ENCODE peak calls at places on chromosome 15, in five cellular contexts. S is caudate nucleus, G is small intestine, K is tibial artery, D is stomach. V is an unnamed sample.

GRCh38 chr15:39180494-39180930 is 400.4 kb upstream of the THBS1 start:
- DNase-seq in S (no peak), G (no peak), K (no peak), D (no peak), V (no peak)

GRCh38 chr15:51726302-51727073 is 11.0 kb downstream of the LYSMD2 start:
- DNase-seq in S (no peak), G (peak; percentile 33), K (peak; percentile 60), D (no peak), V (peak; percentile 99)

GRCh38 chr15:95202569-95203349 is 971.4 kb downstream of the MCTP2 start:
- DNase-seq in S (no peak), G (no peak), K (no peak), D (no peak), V (no peak)

GRCh38 chr15:70344666-70345065 is 246.9 kb upstream of the TLE3 start:
- DNase-seq in S (no peak), G (no peak), K (no peak), D (peak; percentile 68), V (no peak)

GRCh38 chr15:47505712-47506542 is 211.4 kb upstream of the SEMA6D start:
- DNase-seq in S (peak; percentile 30), G (no peak), K (no peak), D (no peak), V (no peak)

GRCh38 chr15:31257286-31257685 is 69.3 kb upstream of the KLF13 start:
- DNase-seq in S (no peak), G (no peak), K (no peak), D (no peak), V (peak; percentile 88)

GRCh38 chr15:67024322-67024997 is 40.9 kb upstream of the SMAD3 start:
- DNase-seq in S (peak; percentile 73), G (peak; percentile 85), K (peak; percentile 89), D (peak; percentile 76), V (peak; percentile 59)

GRCh38 chr15:100902436-100903190 is 16.5 kb upstream of the LRRK1 start:
- DNase-seq in S (no peak), G (peak; percentile 45), K (peak; percentile 69), D (peak; percentile 77), V (no peak)

GRCh38 chr15:94535298-94536048 is 304.1 kb downstream of the MCTP2 start:
- DNase-seq in S (no peak), G (no peak), K (no peak), D (no peak), V (peak; percentile 68)

GRCh38 chr15:69954726-69955125 is 143.0 kb downstream of the TLE3 start:
- DNase-seq in S (no peak), G (no peak), K (no peak), D (no peak), V (no peak)

GRCh38 chr15:98800437-98801233 is 152.3 kb downstream of the IGF1R start:
- DNase-seq in S (peak; percentile 70), G (peak; percentile 75), K (peak; percentile 58), D (peak; percentile 48), V (peak; percentile 95)

GRCh38 chr15:70120954-70121655 is 23.4 kb upstream of the TLE3 start:
- DNase-seq in S (no peak), G (no peak), K (no peak), D (no peak), V (no peak)

GRCh38 chr15:44195151-44195740 is at the start of gene FRMD5:
- DNase-seq in S (peak; percentile 97), G (peak; percentile 94), K (peak; percentile 71), D (peak; percentile 91), V (peak; percentile 97)

GRCh38 chr15:75042730-75043508 is 19.5 kb downstream of the PPCDC start:
- DNase-seq in S (peak; percentile 54), G (peak; percentile 96), K (peak; percentile 76), D (peak; percentile 86), V (peak; percentile 63)

GRCh38 chr15:96340611-96341464 is 10.3 kb downstream of the NR2F2 start:
- DNase-seq in S (peak; percentile 66), G (no peak), K (peak; percentile 43), D (no peak), V (peak; percentile 84)

GRCh38 chr15:98142584-98142983 is 182.1 kb downstream of the ARRDC4 start:
- DNase-seq in S (no peak), G (no peak), K (no peak), D (no peak), V (peak; percentile 72)

GRCh38 chr15:80636675-80637074 is 58.4 kb upstream of the ABHD17C start:
- DNase-seq in S (no peak), G (peak; percentile 37), K (no peak), D (peak; percentile 51), V (peak; percentile 60)

GRCh38 chr15:33547876-33548275 is 237.1 kb downstream of the RYR3 start:
- DNase-seq in S (peak; percentile 32), G (no peak), K (peak; percentile 28), D (no peak), V (peak; percentile 89)

GRCh38 chr15:77143606-77144005 is 72.7 kb upstream of the TSPAN3 start:
- DNase-seq in S (no peak), G (no peak), K (no peak), D (no peak), V (no peak)

GRCh38 chr15:93451265-93451664 is 362.3 kb upstream of the RGMA start:
- DNase-seq in S (no peak), G (no peak), K (peak; percentile 69), D (no peak), V (no peak)

GRCh38 chr15:40274350-40275274 is 8.3 kb downstream of the ANKRD63 start:
- DNase-seq in S (peak; percentile 75), G (peak; percentile 71), K (peak; percentile 69), D (peak; percentile 87), V (peak; percentile 85)

GRCh38 chr15:64681424-64682024 is 93.9 kb downstream of the RBPMS2 start:
- DNase-seq in S (no peak), G (peak; percentile 78), K (no peak), D (peak; percentile 47), V (peak; percentile 92)

GRCh38 chr15:33292718-33293307 is 18.0 kb upstream of the RYR3 start:
- DNase-seq in S (no peak), G (peak; percentile 35), K (peak; percentile 60), D (peak; percentile 55), V (peak; percentile 80)

GRCh38 chr15:40846846-40847224 is 3.0 kb downstream of the SPINT1 start:
- DNase-seq in S (no peak), G (peak; percentile 62), K (no peak), D (peak; percentile 46), V (no peak)

GRCh38 chr15:31304074-31304648 is 22.5 kb upstream of the KLF13 start:
- DNase-seq in S (no peak), G (no peak), K (no peak), D (no peak), V (no peak)

GRCh38 chr15:82045179-82045891 is 483 bp downstream of the MEX3B start:
- DNase-seq in S (peak; percentile 71), G (no peak), K (peak; percentile 39), D (no peak), V (peak; percentile 69)

GRCh38 chr15:74656935-74657535 is 38.8 kb downstream of the EDC3 start:
- DNase-seq in S (no peak), G (peak; percentile 63), K (no peak), D (no peak), V (no peak)

GRCh38 chr15:37678124-37678523 is 256.3 kb upstream of the TMCO5A start:
- DNase-seq in S (no peak), G (no peak), K (no peak), D (no peak), V (peak; percentile 44)

GRCh38 chr15:37679627-37680026 is 254.8 kb upstream of the TMCO5A start:
- DNase-seq in S (no peak), G (no peak), K (no peak), D (no peak), V (no peak)

DNA sequence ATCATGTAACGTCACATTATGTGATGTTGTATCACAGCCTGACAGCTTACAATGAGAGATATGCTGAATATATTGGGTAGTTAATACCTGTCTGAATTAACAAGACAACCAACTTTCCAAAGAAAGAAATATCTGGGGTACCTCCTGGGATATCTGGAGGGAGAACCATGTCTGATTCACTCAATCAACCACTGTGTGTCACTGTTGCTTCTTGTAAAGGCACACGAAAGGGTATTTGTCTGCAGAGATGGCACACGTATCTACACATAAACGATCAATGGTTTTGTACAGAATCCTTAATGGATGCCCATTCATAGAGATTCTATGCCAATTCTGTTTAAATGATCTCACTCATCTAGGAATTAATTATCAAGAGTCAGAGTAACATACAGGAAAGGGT is 252.1 kb upstream of the TMCO5A start:
- DNase-seq in S (no peak), G (peak; percentile 26), K (no peak), D (no peak), V (peak; percentile 68)
- H3K27ac ChIP-seq in S (no peak overlapping the region), G (no peak overlapping the region), K (no peak overlapping the region), D (no peak overlapping the region), V (no peak overlapping the region)

DNA sequence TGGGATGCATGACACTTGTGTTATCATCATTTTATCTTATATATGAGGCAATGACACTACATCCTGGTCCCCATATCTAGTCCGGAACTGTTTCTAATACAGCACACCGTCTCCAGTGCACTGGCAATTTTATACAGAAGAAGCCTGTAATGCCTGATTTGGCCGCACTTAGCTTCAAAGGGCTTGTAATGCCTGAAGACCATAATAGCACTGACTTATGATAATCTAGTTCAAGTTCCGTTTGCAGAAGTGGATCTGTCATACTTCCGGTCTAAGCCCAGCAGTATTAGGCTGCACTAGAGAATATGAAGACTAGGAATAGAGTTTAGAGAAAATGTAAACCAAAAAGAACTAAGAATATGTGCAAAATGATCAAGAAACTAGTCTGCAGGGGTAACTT is 1.3 kb downstream of the BNIP2 start:
- DNase-seq in S (no peak), G (peak; percentile 57), K (no peak), D (no peak), V (no peak)
- H3K27ac ChIP-seq in S (peak overlapping the region; percentile 97), G (peak overlapping the region; percentile 65), K (peak overlapping the region; percentile 96), D (peak overlapping the region; percentile 99), V (no peak overlapping the region)

GRCh38 chr15:38071211-38071972 is 137.0 kb downstream of the TMCO5A start:
- DNase-seq in S (no peak), G (no peak), K (no peak), D (peak; percentile 27), V (no peak)

GRCh38 chr15:38069506-38069905 is 135.1 kb downstream of the TMCO5A start:
- DNase-seq in S (no peak), G (peak; percentile 74), K (peak; percentile 76), D (peak; percentile 47), V (no peak)

GRCh38 chr15:38069001-38069400 is 134.6 kb downstream of the TMCO5A start:
- DNase-seq in S (peak; percentile 45), G (peak; percentile 61), K (no peak), D (peak; percentile 29), V (no peak)

GRCh38 chr15:38072007-38072506 is 137.6 kb downstream of the TMCO5A start:
- DNase-seq in S (no peak), G (no peak), K (no peak), D (no peak), V (no peak)

GRCh38 chr15:38070778-38071177 is 136.3 kb downstream of the TMCO5A start:
- DNase-seq in S (no peak), G (no peak), K (no peak), D (no peak), V (no peak)
- H3K27ac ChIP-seq in S (no peak overlapping the region), G (no peak overlapping the region), K (no peak overlapping the region), D (no peak overlapping the region), V (no peak overlapping the region)

DNA sequence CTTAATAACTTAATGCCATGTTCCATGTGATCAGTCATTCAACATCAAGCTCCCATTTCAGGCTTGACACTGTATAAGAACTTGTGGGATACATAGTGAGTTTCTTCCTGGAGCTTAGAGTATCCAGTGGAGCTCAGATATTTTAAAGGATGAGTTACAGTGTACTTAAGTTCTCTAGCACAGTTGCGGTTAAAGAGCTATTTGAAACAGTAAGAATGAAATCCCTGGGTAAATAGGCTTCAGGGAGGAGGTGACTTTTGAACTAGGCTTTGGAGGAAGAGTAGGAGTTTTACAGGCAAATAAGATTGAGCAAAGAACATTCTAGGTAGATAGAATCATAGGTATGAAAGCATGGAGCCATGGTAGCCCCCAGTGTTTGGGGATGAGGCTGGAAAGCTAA is 3.8 kb downstream of the ZNF592 start:
- DNase-seq in S (no peak), G (no peak), K (no peak), D (no peak), V (no peak)
- H3K27ac ChIP-seq in S (no peak overlapping the region), G (peak overlapping the region; percentile 53), K (peak overlapping the region; percentile 100), D (peak overlapping the region; percentile 56), V (no peak overlapping the region)

V was measured in mesendoderm.